ENCODE peak calls at places on chromosomes 3 and 15, in five cellular contexts. One of them, this sample, is unnamed.

GRCh38 chr15:92801412-92801773 is 98.7 kb upstream of the CHD2 start:
- DNase-seq in SK-N-SH: no peak
- DNase-seq in K562: no peak
- DNase-seq in H1: no peak
- DNase-seq in GM12891: no peak
- DNase-seq in this sample: no peak

GRCh38 chr3:71504250-71505036 is 79.1 kb downstream of the FOXP1 start:
- DNase-seq in H1: no peak
- DNase-seq in GM12891: no peak
- DNase-seq in SK-N-SH: no peak
- DNase-seq in K562: peak
- DNase-seq in this sample: no peak

GRCh38 chr3:70308760-70309159 is 3.7 kb downstream of the MDFIC2 start:
- DNase-seq in GM12891: no peak
- DNase-seq in SK-N-SH: peak
- DNase-seq in H1: peak
- DNase-seq in K562: no peak
- DNase-seq in this sample: no peak

GRCh38 chr3:182740710-182741109 is 52.6 kb upstream of the ATP11B start:
- DNase-seq in K562: no peak
- DNase-seq in H1: no peak
- DNase-seq in SK-N-SH: no peak
- DNase-seq in GM12891: no peak
- DNase-seq in this sample: no peak

GRCh38 chr3:193261970-193262369 is 20.9 kb downstream of the PLAAT1 start:
- DNase-seq in K562: no peak
- DNase-seq in H1: no peak
- DNase-seq in GM12891: no peak
- DNase-seq in SK-N-SH: no peak
- DNase-seq in this sample: no peak

GRCh38 chr3:121111914-121112612 is 204.1 kb downstream of the STXBP5L start:
- DNase-seq in SK-N-SH: no peak
- DNase-seq in H1: peak
- DNase-seq in K562: no peak
- DNase-seq in GM12891: no peak
- DNase-seq in this sample: no peak

GRCh38 chr15:85504739-85505676 is 124.6 kb downstream of the AKAP13 start:
- DNase-seq in GM12891: no peak
- DNase-seq in H1: no peak
- DNase-seq in K562: peak
- DNase-seq in SK-N-SH: peak
- DNase-seq in this sample: no peak

GRCh38 chr3:125128861-125129501 is 73.2 kb upstream of the HEG1 start:
- DNase-seq in K562: peak
- DNase-seq in SK-N-SH: no peak
- DNase-seq in H1: no peak
- DNase-seq in GM12891: no peak
- DNase-seq in this sample: no peak

GRCh38 chr3:175737646-175738572 is 878.8 kb downstream of the NAALADL2 start:
- DNase-seq in SK-N-SH: no peak
- DNase-seq in K562: no peak
- DNase-seq in GM12891: no peak
- DNase-seq in H1: no peak
- DNase-seq in this sample: no peak

GRCh38 chr3:168048414-168049330 is 47.1 kb downstream of the GOLIM4 start:
- DNase-seq in GM12891: no peak
- DNase-seq in K562: no peak
- DNase-seq in H1: no peak
- DNase-seq in SK-N-SH: no peak
- DNase-seq in this sample: no peak

GRCh38 chr3:182508896-182509295 is 284.4 kb upstream of the ATP11B start:
- DNase-seq in SK-N-SH: no peak
- DNase-seq in K562: no peak
- DNase-seq in GM12891: no peak
- DNase-seq in H1: no peak
- DNase-seq in this sample: no peak

GRCh38 chr15:65791335-65792129 is 561 bp downstream of the DENND4A start:
- DNase-seq in K562: no peak
- DNase-seq in SK-N-SH: no peak
- DNase-seq in GM12891: peak
- DNase-seq in H1: peak
- DNase-seq in this sample: no peak
- TF ChIP-seq TAF1 in K562: peak
- TF ChIP-seq TAF1 in SK-N-SH: no peak
- TF ChIP-seq TAF1 in GM12891: peak
- TF ChIP-seq TAF1 in H1: no peak
- TF ChIP-seq TAF1 in this sample: no peak

DNA sequence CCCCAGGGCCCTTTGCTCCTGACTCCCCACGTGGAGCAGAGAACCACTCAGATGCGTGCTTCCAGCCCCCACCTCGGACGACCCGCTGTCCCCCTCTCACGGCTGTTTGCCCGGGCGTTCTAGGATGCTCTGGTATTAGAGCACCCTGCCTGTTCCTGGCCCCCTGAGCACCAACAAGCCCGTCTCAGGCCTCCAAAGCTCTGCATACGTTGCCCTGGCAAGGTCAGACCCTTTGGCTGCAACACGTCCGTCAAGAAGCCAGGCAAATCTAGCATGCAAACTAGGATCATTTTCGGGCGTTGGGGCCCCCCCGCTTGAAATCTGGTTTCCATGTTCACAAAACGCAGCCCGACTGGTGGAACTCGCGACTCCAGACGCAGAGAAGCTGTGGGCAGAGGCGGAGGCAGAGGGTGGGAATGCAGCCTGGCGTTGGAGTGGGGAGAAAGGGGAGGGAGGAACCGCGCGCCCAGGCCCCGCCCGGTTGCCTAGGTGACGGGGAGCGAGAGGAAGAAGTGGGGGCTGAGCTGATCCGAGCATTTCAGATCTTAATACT is 86.2 kb upstream of the PIAS1 start:
- DNase-seq in GM12891: peak
- DNase-seq in H1: no peak
- DNase-seq in K562: peak
- DNase-seq in SK-N-SH: peak
- DNase-seq in this sample: peak
- TF ChIP-seq TAF1 in GM12891: no peak
- TF ChIP-seq TAF1 in H1: no peak
- TF ChIP-seq TAF1 in K562: no peak
- TF ChIP-seq TAF1 in SK-N-SH: peak
- TF ChIP-seq TAF1 in this sample: peak

GRCh38 chr3:47578691-47579632 is at the start of gene CSPG5:
- DNase-seq in H1: no peak
- DNase-seq in GM12891: peak
- DNase-seq in SK-N-SH: peak
- DNase-seq in K562: peak
- DNase-seq in this sample: peak
- TF ChIP-seq TAF1 in H1: no peak
- TF ChIP-seq TAF1 in GM12891: no peak
- TF ChIP-seq TAF1 in SK-N-SH: no peak
- TF ChIP-seq TAF1 in K562: no peak
- TF ChIP-seq TAF1 in this sample: no peak

GRCh38 chr3:61454000-61454399 is 107.4 kb upstream of the PTPRG start:
- DNase-seq in SK-N-SH: no peak
- DNase-seq in GM12891: no peak
- DNase-seq in K562: no peak
- DNase-seq in H1: no peak
- DNase-seq in this sample: no peak
- TF ChIP-seq TAF1 in SK-N-SH: no peak
- TF ChIP-seq TAF1 in GM12891: no peak
- TF ChIP-seq TAF1 in K562: no peak
- TF ChIP-seq TAF1 in H1: no peak
- TF ChIP-seq TAF1 in this sample: no peak

GRCh38 chr3:186467969-186468368 is 76.2 kb downstream of the CRYGS start:
- DNase-seq in H1: no peak
- DNase-seq in SK-N-SH: no peak
- DNase-seq in GM12891: no peak
- DNase-seq in K562: no peak
- DNase-seq in this sample: no peak
- TF ChIP-seq TAF1 in H1: no peak
- TF ChIP-seq TAF1 in SK-N-SH: no peak
- TF ChIP-seq TAF1 in GM12891: no peak
- TF ChIP-seq TAF1 in K562: no peak
- TF ChIP-seq TAF1 in this sample: no peak